ENCODE peak calls at places on chromosomes 16 and 17, in six cellular contexts. B is GM23248, K is hepatocyte, R is keratinocyte, O is DND-41, G is PC-3. J is an unnamed sample.
A peak's percentile ranks its signal among the peaks of the same experiment; 100 is the strongest.

GRCh38 chr17:1744551-1745512 is 2.2 kb downstream of the SERPINF2 start:
- DNase-seq in R (no peak), B (peak; percentile 33), G (no peak), K (no peak), O (no peak), J (no peak)

GRCh38 chr16:31214705-31215286 is 877 bp downstream of the TRIM72 start:
- DNase-seq in G (no peak), B (peak; percentile 24), K (no peak), O (no peak), R (no peak), J (no peak)

GRCh38 chr17:75774471-75774987 is 9.5 kb upstream of the GALK1 start:
- DNase-seq in O (no peak), G (no peak), B (no peak), R (no peak), K (no peak), J (no peak)

GRCh38 chr17:15341385-15341849 is at the start of gene TEKT3:
- DNase-seq in O (no peak), B (peak; percentile 71), K (peak; percentile 93), G (no peak), R (no peak), J (no peak)

GRCh38 chr16:7025616-7026190 is 306.9 kb upstream of the RBFOX1 start:
- DNase-seq in O (peak; percentile 65), R (no peak), K (peak; percentile 92), G (peak; percentile 46), B (peak; percentile 53), J (peak; percentile 69)

GRCh38 chr17:34997355-34997862 is 17.1 kb downstream of the LIG3 start:
- DNase-seq in B (no peak), G (peak; percentile 12), O (no peak), R (no peak), K (peak; percentile 35), J (no peak)

GRCh38 chr17:75835315-75835987 is 8.8 kb downstream of the UNC13D start:
- DNase-seq in K (no peak), R (no peak), G (no peak), B (peak; percentile 50), O (no peak), J (peak; percentile 72)

GRCh38 chr17:33145941-33146340 is 147.2 kb downstream of the ASIC2 start:
- DNase-seq in O (no peak), K (no peak), R (no peak), G (no peak), B (no peak), J (no peak)

GRCh38 chr17:49779730-49780220 is 8.7 kb upstream of the KAT7 start:
- DNase-seq in O (peak; percentile 27), G (peak; percentile 83), R (peak; percentile 15), B (peak; percentile 95), K (peak; percentile 57), J (peak; percentile 42)

GRCh38 chr16:35565626-35566025 is 2106.2 kb downstream of the TP53TG3F start:
- DNase-seq in O (no peak), K (no peak), R (peak; percentile 71), B (no peak), G (no peak), J (no peak)

GRCh38 chr17:44589316-44590071 is 32.2 kb downstream of the FZD2 start:
- DNase-seq in G (no peak), K (no peak), B (peak; percentile 71), O (no peak), R (no peak), J (no peak)

GRCh38 chr16:56311208-56312027 is 113.9 kb downstream of the AMFR start:
- DNase-seq in O (peak; percentile 41), K (no peak), B (no peak), R (no peak), G (no peak), J (peak; percentile 17)

GRCh38 chr16:67594956-67595355 is 32.6 kb downstream of the CTCF start:
- DNase-seq in K (peak; percentile 9), R (no peak), B (peak; percentile 84), G (peak; percentile 55), O (no peak), J (no peak)

GRCh38 chr16:2860826-2861567 is 3.0 kb upstream of the PRSS22 start:
- DNase-seq in K (peak; percentile 27), G (peak; percentile 80), O (peak; percentile 31), R (no peak), B (peak; percentile 47), J (no peak)

GRCh38 chr16:51553910-51554309 is 402.8 kb upstream of the SALL1 start:
- DNase-seq in B (no peak), K (no peak), G (no peak), O (no peak), R (no peak), J (no peak)

GRCh38 chr16:72947379-72948237 is 100.3 kb downstream of the ZFHX3 start:
- DNase-seq in R (no peak), O (no peak), B (peak; percentile 29), K (peak; percentile 63), G (no peak), J (no peak)

GRCh38 chr16:76194621-76195015 is 82.6 kb upstream of the CNTNAP4 start:
- DNase-seq in G (no peak), B (peak; percentile 0), K (peak; percentile 60), R (no peak), O (no peak), J (no peak)

GRCh38 chr17:38733315-38734234 is 3.4 kb downstream of the CISD3 start:
- DNase-seq in O (peak; percentile 52), R (no peak), B (no peak), G (peak; percentile 12), K (no peak), J (no peak)

GRCh38 chr16:4415538-4416199 is 727 bp downstream of the CORO7 start:
- DNase-seq in G (peak; percentile 15), K (peak; percentile 66), O (peak; percentile 65), R (no peak), B (peak; percentile 62), J (peak; percentile 28)

GRCh38 chr17:31318298-31319190 is 2.9 kb downstream of the EVI2A start:
- DNase-seq in R (no peak), B (peak; percentile 45), K (no peak), O (peak; percentile 51), G (no peak), J (no peak)

GRCh38 chr17:4249452-4250029 is 14.2 kb downstream of the ANKFY1 start:
- DNase-seq in O (no peak), R (no peak), K (peak; percentile 57), G (peak; percentile 43), B (peak; percentile 70), J (peak; percentile 55)

DNA sequence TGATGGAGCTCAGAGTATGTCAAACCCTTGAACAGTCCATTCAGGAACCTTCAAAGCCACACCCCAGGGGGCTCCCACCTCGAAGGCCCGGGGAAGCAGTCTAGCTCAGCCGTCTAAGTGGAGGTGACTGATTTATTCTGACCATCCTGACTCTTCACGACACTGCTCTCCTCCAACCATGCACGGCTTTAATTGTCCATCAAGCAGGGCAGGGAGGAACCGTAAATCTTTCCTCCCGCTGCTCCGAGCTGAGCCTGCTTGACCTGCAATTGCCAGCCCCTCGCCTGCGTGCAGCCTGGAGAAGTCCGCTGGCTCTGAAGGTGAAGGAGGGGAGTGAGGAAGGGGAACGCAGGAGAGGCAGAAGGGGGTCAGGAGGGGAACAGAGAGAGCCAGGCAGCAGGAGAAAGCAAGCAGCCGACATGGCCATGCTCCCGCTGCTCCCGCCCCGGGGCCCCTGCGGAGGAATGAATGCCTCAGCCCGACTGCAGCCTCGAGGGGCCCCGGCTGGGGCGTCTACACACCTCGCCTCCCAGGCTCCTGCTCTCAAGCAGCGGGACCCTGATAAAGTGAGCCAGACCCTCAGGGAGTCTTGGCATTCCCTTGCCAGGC is 10.1 kb downstream of the RBFOX3 start:
- DNase-seq in G (no peak), K (no peak), R (no peak), O (no peak), B (no peak), J (no peak)
- TF ChIP-seq EZH2 in G (no peak), K (no peak), R (peak; percentile 70), O (no peak), B (no peak), J (no peak)

GRCh38 chr16:88686439-88687253 is at the start of gene SNAI3:
- DNase-seq in K (peak; percentile 92), R (no peak), G (peak; percentile 76), O (peak; percentile 81), B (peak; percentile 58), J (peak; percentile 64)
- TF ChIP-seq EZH2 in K (no peak), R (peak; percentile 61), G (no peak), O (no peak), B (no peak), J (no peak)

DNA sequence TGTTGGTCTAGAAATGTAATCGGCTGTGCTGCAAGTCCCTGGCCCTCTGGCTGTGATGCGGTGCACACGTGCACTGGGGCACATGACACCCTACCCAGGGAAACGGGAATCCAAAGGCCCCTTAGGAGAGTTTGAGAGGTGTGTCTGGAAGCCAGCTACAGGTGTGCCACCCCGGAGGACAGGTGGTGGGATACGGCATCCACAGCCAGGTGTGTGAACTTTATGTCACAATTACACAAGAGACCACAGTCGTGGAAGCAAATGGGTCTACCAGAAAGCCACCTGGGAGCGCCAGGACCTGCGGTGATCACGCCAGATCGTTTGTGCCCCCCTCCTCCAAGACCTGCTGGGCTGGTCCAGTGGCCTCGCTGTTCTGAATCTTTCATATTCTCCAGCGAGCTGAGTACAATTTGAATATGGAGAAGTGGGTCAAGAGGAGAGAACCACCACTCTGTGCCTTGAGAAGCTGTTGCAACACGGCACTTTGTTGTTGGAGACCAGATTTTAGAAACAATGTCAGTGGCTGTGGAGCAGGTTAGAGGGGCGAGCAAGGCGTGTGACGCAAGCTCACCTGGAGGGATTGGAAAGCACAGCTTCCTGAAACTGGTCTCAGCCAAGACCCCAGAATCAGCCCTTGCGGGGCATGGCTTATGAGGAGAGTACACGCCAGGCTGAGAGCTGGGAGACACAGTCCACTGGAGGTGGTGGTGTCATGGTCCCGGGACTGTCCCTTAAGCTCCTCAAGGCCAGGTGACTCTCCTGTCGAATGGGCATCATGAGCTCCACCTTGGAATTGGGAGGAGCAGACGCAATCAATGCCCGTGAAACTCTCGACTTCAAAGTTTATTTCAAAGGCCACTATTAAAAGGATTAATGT is 37.4 kb downstream of the COX4I1 start:
- DNase-seq in K (no peak), O (no peak), B (no peak), R (no peak), G (no peak), J (no peak)
- TF ChIP-seq EZH2 in K (no peak), O (no peak), B (no peak), R (no peak), G (no peak), J (no peak)

DNA sequence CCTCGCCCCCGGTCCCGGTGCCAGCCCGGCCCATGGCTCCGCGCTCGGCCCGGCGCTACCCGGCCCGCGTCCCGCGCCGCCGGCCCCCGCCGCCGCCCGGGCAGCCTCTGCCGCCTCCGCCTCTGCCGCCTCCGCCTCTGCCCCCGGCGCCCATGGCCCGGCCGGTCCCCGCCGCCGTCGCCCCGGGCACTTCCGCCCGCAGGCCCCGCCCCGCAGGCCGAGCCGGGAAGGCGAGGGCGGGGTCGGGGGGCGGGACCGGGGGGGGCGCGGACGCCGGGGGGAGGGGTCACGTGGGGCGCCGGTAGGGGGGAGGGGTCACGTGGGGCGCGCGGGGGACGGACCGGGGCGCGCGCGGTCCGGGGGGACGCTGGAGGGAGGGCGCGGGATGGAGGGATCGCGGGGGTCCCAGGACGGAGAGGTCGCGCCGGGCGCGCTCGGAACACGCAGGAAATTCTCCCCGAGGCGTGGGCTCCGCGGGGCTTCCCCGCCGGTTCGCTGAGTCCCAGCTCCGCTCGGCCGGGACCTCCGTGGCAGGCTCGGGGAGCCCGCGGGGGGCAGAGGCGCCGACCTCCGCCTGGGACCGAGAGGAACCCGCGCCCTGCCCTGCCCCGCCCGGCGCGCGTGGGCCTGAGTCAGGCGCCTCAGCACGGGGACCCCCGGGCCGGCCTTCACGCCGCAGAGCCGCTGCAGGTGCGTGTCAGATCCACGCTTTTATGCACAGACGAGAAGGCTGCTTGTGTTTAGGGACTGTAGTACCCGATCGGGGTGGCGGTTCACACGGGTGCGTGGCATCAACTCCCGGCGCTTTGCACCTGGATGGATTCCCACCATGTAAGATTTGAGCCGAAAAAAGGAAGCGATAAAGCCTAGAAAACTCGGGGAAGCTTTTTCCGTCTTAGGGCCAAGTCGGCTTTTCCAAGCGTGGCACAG is at the start of gene PGAP6:
- DNase-seq in G (peak; percentile 50), O (peak; percentile 71), K (peak; percentile 89), R (no peak), B (peak; percentile 84), J (peak; percentile 72)
- TF ChIP-seq EZH2 in G (no peak), O (no peak), K (no peak), R (no peak), B (no peak), J (no peak)

GRCh38 chr16:49283376-49284049 is 1.9 kb upstream of the CBLN1 start:
- DNase-seq in B (no peak), K (no peak), R (no peak), G (no peak), O (no peak), J (no peak)
- TF ChIP-seq EZH2 in B (no peak), K (no peak), R (no peak), G (no peak), O (no peak), J (no peak)

J was measured in A673.